ENCODE peak calls at places on chromosomes 11 and 22, in eight cellular contexts. T, I, F, S, C, V, W and P are unnamed samples.

GRCh38 chr11:68031136-68031459 is 617 bp downstream of the NDUFS8 start:
- DNase-seq in S (no peak), F (no peak), T (no peak), I (no peak), C (no peak), W (no peak), V (no peak), P (no peak)

GRCh38 chr11:92841719-92842118 is 127.7 kb upstream of the MTNR1B start:
- DNase-seq in F (no peak), T (no peak), I (no peak), V (no peak), C (no peak), S (no peak), W (no peak), P (no peak)

GRCh38 chr22:37109242-37109917 is at the start of gene TMPRSS6:
- DNase-seq in F (no peak), V (no peak), C (no peak), I (no peak), W (no peak), S (no peak), T (no peak), P (no peak)

GRCh38 chr11:102685311-102685710 is 20.3 kb downstream of the MMP27 start:
- DNase-seq in I (no peak), C (no peak), V (no peak), T (no peak), F (no peak), W (no peak), S (no peak), P (no peak)

GRCh38 chr22:23497016-23497885 is 82.8 kb downstream of the IGLL1 start:
- DNase-seq in S (no peak), C (no peak), I (no peak), V (no peak), T (no peak), W (no peak), F (no peak), P (no peak)

GRCh38 chr11:64092119-64092760 is 56.5 kb downstream of the FLRT1 start:
- DNase-seq in C (no peak), W (no peak), V (no peak), I (peak), T (no peak), S (no peak), F (no peak), P (no peak)

GRCh38 chr11:2816941-2817421 is 68.6 kb downstream of the CDKN1C start:
- DNase-seq in C (no peak), F (no peak), S (no peak), V (no peak), T (peak), W (no peak), I (peak), P (no peak)

GRCh38 chr11:119450590-119450989 is 27.6 kb upstream of the THY1 start:
- DNase-seq in S (no peak), W (no peak), I (no peak), C (no peak), T (no peak), V (no peak), F (no peak), P (no peak)

GRCh38 chr22:32764330-32765116 is 37.0 kb upstream of the TIMP3 start:
- DNase-seq in V (peak), I (no peak), W (no peak), T (peak), S (no peak), C (no peak), F (no peak), P (no peak)

GRCh38 chr11:199782-200181 is 6.9 kb downstream of the SCGB1C1 start:
- DNase-seq in T (no peak), C (no peak), I (no peak), F (no peak), W (no peak), S (no peak), V (no peak), P (no peak)

GRCh38 chr22:36731916-36732315 is 28.4 kb upstream of the CACNG2 start:
- DNase-seq in V (no peak), F (no peak), C (no peak), S (no peak), T (no peak), W (no peak), I (no peak), P (no peak)

GRCh38 chr11:118841469-118842222 is 42.0 kb upstream of the CXCR5 start:
- DNase-seq in V (no peak), I (no peak), F (no peak), T (no peak), S (no peak), C (peak), W (no peak), P (no peak)

GRCh38 chr22:39735776-39736175 is 157.8 kb downstream of the ENTHD1 start:
- DNase-seq in I (no peak), F (no peak), C (no peak), T (no peak), W (no peak), S (no peak), V (no peak), P (no peak)

GRCh38 chr11:119056397-119056999 is 507 bp downstream of the HYOU1 start:
- DNase-seq in F (no peak), W (no peak), T (no peak), V (peak), C (no peak), S (peak), I (peak), P (no peak)

GRCh38 chr11:61032824-61033223 is 61.3 kb downstream of the CD6 start:
- DNase-seq in T (no peak), S (no peak), F (no peak), V (no peak), C (no peak), I (no peak), W (no peak), P (no peak)

GRCh38 chr11:112795896-112796686 is 165.1 kb upstream of the NCAM1 start:
- DNase-seq in F (peak), S (no peak), W (no peak), V (no peak), C (no peak), T (no peak), I (no peak), P (no peak)

GRCh38 chr11:76665172-76665571 is 5.4 kb downstream of the LRRC32 start:
- DNase-seq in V (no peak), F (no peak), C (no peak), S (no peak), W (no peak), I (no peak), T (no peak), P (no peak)

GRCh38 chr11:65899356-65900124 is 648 bp downstream of the FOSL1 start:
- DNase-seq in F (peak), C (peak), V (peak), S (no peak), T (peak), W (no peak), I (peak), P (no peak)

GRCh38 chr11:63710476-63711217 is 29.3 kb downstream of the RTN3 start:
- DNase-seq in I (no peak), V (peak), S (no peak), F (no peak), W (no peak), C (no peak), T (peak), P (no peak)

GRCh38 chr22:50270302-50271010 is at the start of gene MAPK11:
- DNase-seq in V (peak), I (no peak), W (peak), T (peak), F (peak), C (peak), S (peak), P (no peak)

GRCh38 chr11:80371931-80372330 is 931.1 kb upstream of the TENM4 start:
- DNase-seq in S (no peak), C (no peak), T (no peak), V (no peak), F (no peak), I (no peak), W (no peak), P (no peak)

GRCh38 chr11:94028436-94028835 is 7.3 kb downstream of the HEPHL1 start:
- DNase-seq in V (no peak), W (no peak), T (peak), C (no peak), F (no peak), S (no peak), I (no peak), P (no peak)

GRCh38 chr22:20583471-20583922 is 76.1 kb downstream of the MED15 start:
- DNase-seq in S (no peak), W (no peak), V (no peak), C (no peak), T (no peak), F (no peak), I (no peak), P (no peak)

GRCh38 chr22:19877626-19878339 is 23.1 kb upstream of the GNB1L start:
- DNase-seq in S (no peak), W (peak), I (no peak), F (no peak), T (peak), V (no peak), C (no peak), P (no peak)

GRCh38 chr11:118111019-118111743 is 24.4 kb upstream of the SMIM35 start:
- DNase-seq in T (no peak), V (no peak), S (no peak), W (no peak), I (peak), C (no peak), F (no peak), P (no peak)

GRCh38 chr11:44243086-44243485 is 66.9 kb downstream of the ALX4 start:
- DNase-seq in I (no peak), S (peak), T (no peak), V (peak), F (no peak), C (no peak), W (no peak), P (no peak)

GRCh38 chr11:41954034-41954433 is 494.6 kb upstream of the LRRC4C start:
- DNase-seq in F (no peak), C (no peak), T (no peak), S (no peak), I (no peak), W (no peak), V (no peak), P (no peak)

GRCh38 chr11:10181811-10182210 is 112.2 kb downstream of the SBF2 start:
- DNase-seq in W (no peak), S (no peak), I (peak), F (no peak), C (no peak), V (no peak), T (peak), P (peak)

GRCh38 chr22:27381960-27382742 is 419.4 kb downstream of the MN1 start:
- DNase-seq in I (no peak), F (no peak), C (no peak), T (no peak), S (no peak), V (no peak), W (no peak), P (no peak)

GRCh38 chr22:31491218-31491962 is 1.7 kb upstream of the EIF4ENIF1 start:
- DNase-seq in C (no peak), T (no peak), I (no peak), V (no peak), F (no peak), W (no peak), S (peak), P (no peak)